ENCODE peak calls at places on chromosomes 7 and 10, in five cellular contexts. N is GM03348; Q is Jurkat, Clone E6-1; Y is NB4; T is stimulated activated CD8-positive, alpha-beta memory T cell treated with anti-CD3 and anti-CD28 coated beads, Interleukin-7, amount 100 ng/mL, for 4 hours. B is an unnamed sample.

GRCh38 chr10:75347211-75347610 is 54.4 kb downstream of the ZNF503 start:
- DNase-seq in Y (no peak), Q (no peak), T (no peak), N (no peak), B (no peak)

GRCh38 chr10:3000063-3000462 is 67.3 kb upstream of the PFKP start:
- DNase-seq in Q (no peak), Y (no peak), N (no peak), T (no peak), B (no peak)

GRCh38 chr10:59997807-59998525 is 91.6 kb upstream of the CCDC6 start:
- DNase-seq in N (no peak), Y (no peak), Q (no peak), T (no peak), B (no peak)

GRCh38 chr10:127899766-127900382 is 7.0 kb upstream of the PTPRE start:
- DNase-seq in Y (peak; percentile 73), N (no peak), Q (no peak), T (no peak), B (no peak)

GRCh38 chr10:129754211-129755050 is 209.6 kb downstream of the EBF3 start:
- DNase-seq in Q (peak; percentile 16), T (no peak), Y (no peak), N (no peak), B (no peak)

GRCh38 chr7:138478499-138478908 is 18.4 kb downstream of the TRIM24 start:
- DNase-seq in N (no peak), Q (no peak), Y (no peak), T (no peak), B (peak; percentile 12)

GRCh38 chr10:67917169-67917568 is 32.7 kb downstream of the SIRT1 start:
- DNase-seq in Q (no peak), T (no peak), Y (no peak), N (no peak), B (no peak)

GRCh38 chr7:139871276-139871675 is 42.2 kb downstream of the TBXAS1 start:
- DNase-seq in Y (no peak), T (no peak), N (peak; percentile 50), Q (no peak), B (no peak)

GRCh38 chr10:119001717-119002500 is 27.6 kb upstream of the NANOS1 start:
- DNase-seq in Y (no peak), Q (no peak), N (no peak), T (no peak), B (no peak)

B was measured in OCI-M1.